ENCODE peak calls at places on chromosomes 6 and 20, in eight cellular contexts. One of them, this sample, is unnamed.

GRCh38 chr6:31652925-31653724 is 664 bp upstream of the BAG6 start:
- DNase-seq in fibroblast of mammary gland: no peak
- DNase-seq in stimulated activated naive CD8-positive, alpha-beta T cell treated with anti-CD3 and anti-CD28 coated beads, Interleukin-15, Interleukin-2, amounts not matched to agents 100 U/mL and 50 U/mL, for 24 hours: peak
- DNase-seq in CD4-positive, CD25-positive, alpha-beta regulatory T cell: no peak
- DNase-seq in epithelial cell of proximal tubule: peak
- DNase-seq in activated T-helper 1 cell treated with anti-CD3 and anti-CD28 coated beads, Interleukin-12 subunit alpha, Interleukin-12 subunit beta, Interleukin-2, Interleukin-4 antibody, amounts not matched to agents 30 ng/mL and 10 ng/mL and 1 ng/mL, durations not matched to agents 14 hours and 24 hours and 36 hours: peak
- DNase-seq in small intestine: peak
- DNase-seq in RPMI8226: peak
- DNase-seq in this sample: peak

GRCh38 chr6:32609731-32610640 is 20.3 kb upstream of the HLA-DRB1 start:
- DNase-seq in RPMI8226: peak
- DNase-seq in CD4-positive, CD25-positive, alpha-beta regulatory T cell: peak
- DNase-seq in stimulated activated naive CD8-positive, alpha-beta T cell treated with anti-CD3 and anti-CD28 coated beads, Interleukin-15, Interleukin-2, amounts not matched to agents 100 U/mL and 50 U/mL, for 24 hours: peak
- DNase-seq in epithelial cell of proximal tubule: peak
- DNase-seq in small intestine: peak
- DNase-seq in fibroblast of mammary gland: peak
- DNase-seq in activated T-helper 1 cell treated with anti-CD3 and anti-CD28 coated beads, Interleukin-12 subunit alpha, Interleukin-12 subunit beta, Interleukin-2, Interleukin-4 antibody, amounts not matched to agents 30 ng/mL and 10 ng/mL and 1 ng/mL, durations not matched to agents 14 hours and 24 hours and 36 hours: peak
- DNase-seq in this sample: no peak

GRCh38 chr6:41406821-41407787 is 71.7 kb downstream of the NCR2 start:
- DNase-seq in fibroblast of mammary gland: no peak
- DNase-seq in stimulated activated naive CD8-positive, alpha-beta T cell treated with anti-CD3 and anti-CD28 coated beads, Interleukin-15, Interleukin-2, amounts not matched to agents 100 U/mL and 50 U/mL, for 24 hours: no peak
- DNase-seq in RPMI8226: peak
- DNase-seq in epithelial cell of proximal tubule: no peak
- DNase-seq in CD4-positive, CD25-positive, alpha-beta regulatory T cell: no peak
- DNase-seq in activated T-helper 1 cell treated with anti-CD3 and anti-CD28 coated beads, Interleukin-12 subunit alpha, Interleukin-12 subunit beta, Interleukin-2, Interleukin-4 antibody, amounts not matched to agents 30 ng/mL and 10 ng/mL and 1 ng/mL, durations not matched to agents 14 hours and 24 hours and 36 hours: no peak
- DNase-seq in small intestine: no peak
- DNase-seq in this sample: no peak

GRCh38 chr6:132209351-132209750 is 191.9 kb downstream of the MOXD1 start:
- DNase-seq in stimulated activated naive CD8-positive, alpha-beta T cell treated with anti-CD3 and anti-CD28 coated beads, Interleukin-15, Interleukin-2, amounts not matched to agents 100 U/mL and 50 U/mL, for 24 hours: no peak
- DNase-seq in activated T-helper 1 cell treated with anti-CD3 and anti-CD28 coated beads, Interleukin-12 subunit alpha, Interleukin-12 subunit beta, Interleukin-2, Interleukin-4 antibody, amounts not matched to agents 30 ng/mL and 10 ng/mL and 1 ng/mL, durations not matched to agents 14 hours and 24 hours and 36 hours: no peak
- DNase-seq in RPMI8226: no peak
- DNase-seq in fibroblast of mammary gland: no peak
- DNase-seq in CD4-positive, CD25-positive, alpha-beta regulatory T cell: no peak
- DNase-seq in small intestine: no peak
- DNase-seq in epithelial cell of proximal tubule: peak
- DNase-seq in this sample: no peak

GRCh38 chr6:158605266-158605878 is 39.2 kb downstream of the DYNLT1 start:
- DNase-seq in activated T-helper 1 cell treated with anti-CD3 and anti-CD28 coated beads, Interleukin-12 subunit alpha, Interleukin-12 subunit beta, Interleukin-2, Interleukin-4 antibody, amounts not matched to agents 30 ng/mL and 10 ng/mL and 1 ng/mL, durations not matched to agents 14 hours and 24 hours and 36 hours: peak
- DNase-seq in stimulated activated naive CD8-positive, alpha-beta T cell treated with anti-CD3 and anti-CD28 coated beads, Interleukin-15, Interleukin-2, amounts not matched to agents 100 U/mL and 50 U/mL, for 24 hours: peak
- DNase-seq in small intestine: peak
- DNase-seq in CD4-positive, CD25-positive, alpha-beta regulatory T cell: peak
- DNase-seq in fibroblast of mammary gland: peak
- DNase-seq in RPMI8226: peak
- DNase-seq in epithelial cell of proximal tubule: peak
- DNase-seq in this sample: peak

GRCh38 chr6:7138111-7138510 is 30.4 kb downstream of the RREB1 start:
- DNase-seq in stimulated activated naive CD8-positive, alpha-beta T cell treated with anti-CD3 and anti-CD28 coated beads, Interleukin-15, Interleukin-2, amounts not matched to agents 100 U/mL and 50 U/mL, for 24 hours: no peak
- DNase-seq in fibroblast of mammary gland: no peak
- DNase-seq in RPMI8226: peak
- DNase-seq in epithelial cell of proximal tubule: no peak
- DNase-seq in activated T-helper 1 cell treated with anti-CD3 and anti-CD28 coated beads, Interleukin-12 subunit alpha, Interleukin-12 subunit beta, Interleukin-2, Interleukin-4 antibody, amounts not matched to agents 30 ng/mL and 10 ng/mL and 1 ng/mL, durations not matched to agents 14 hours and 24 hours and 36 hours: no peak
- DNase-seq in CD4-positive, CD25-positive, alpha-beta regulatory T cell: no peak
- DNase-seq in small intestine: no peak
- DNase-seq in this sample: no peak

GRCh38 chr20:20799913-20800312 is 87.5 kb upstream of the RALGAPA2 start:
- DNase-seq in CD4-positive, CD25-positive, alpha-beta regulatory T cell: no peak
- DNase-seq in fibroblast of mammary gland: no peak
- DNase-seq in epithelial cell of proximal tubule: no peak
- DNase-seq in RPMI8226: no peak
- DNase-seq in activated T-helper 1 cell treated with anti-CD3 and anti-CD28 coated beads, Interleukin-12 subunit alpha, Interleukin-12 subunit beta, Interleukin-2, Interleukin-4 antibody, amounts not matched to agents 30 ng/mL and 10 ng/mL and 1 ng/mL, durations not matched to agents 14 hours and 24 hours and 36 hours: no peak
- DNase-seq in stimulated activated naive CD8-positive, alpha-beta T cell treated with anti-CD3 and anti-CD28 coated beads, Interleukin-15, Interleukin-2, amounts not matched to agents 100 U/mL and 50 U/mL, for 24 hours: no peak
- DNase-seq in small intestine: no peak
- DNase-seq in this sample: no peak

GRCh38 chr6:47245745-47246371 is 63.8 kb downstream of the TNFRSF21 start:
- DNase-seq in fibroblast of mammary gland: peak
- DNase-seq in CD4-positive, CD25-positive, alpha-beta regulatory T cell: no peak
- DNase-seq in stimulated activated naive CD8-positive, alpha-beta T cell treated with anti-CD3 and anti-CD28 coated beads, Interleukin-15, Interleukin-2, amounts not matched to agents 100 U/mL and 50 U/mL, for 24 hours: no peak
- DNase-seq in RPMI8226: peak
- DNase-seq in epithelial cell of proximal tubule: no peak
- DNase-seq in activated T-helper 1 cell treated with anti-CD3 and anti-CD28 coated beads, Interleukin-12 subunit alpha, Interleukin-12 subunit beta, Interleukin-2, Interleukin-4 antibody, amounts not matched to agents 30 ng/mL and 10 ng/mL and 1 ng/mL, durations not matched to agents 14 hours and 24 hours and 36 hours: no peak
- DNase-seq in small intestine: no peak
- DNase-seq in this sample: no peak

GRCh38 chr6:4253604-4254211 is 118.3 kb upstream of the ECI2 start:
- DNase-seq in fibroblast of mammary gland: peak
- DNase-seq in epithelial cell of proximal tubule: peak
- DNase-seq in RPMI8226: peak
- DNase-seq in small intestine: peak
- DNase-seq in CD4-positive, CD25-positive, alpha-beta regulatory T cell: no peak
- DNase-seq in activated T-helper 1 cell treated with anti-CD3 and anti-CD28 coated beads, Interleukin-12 subunit alpha, Interleukin-12 subunit beta, Interleukin-2, Interleukin-4 antibody, amounts not matched to agents 30 ng/mL and 10 ng/mL and 1 ng/mL, durations not matched to agents 14 hours and 24 hours and 36 hours: no peak
- DNase-seq in stimulated activated naive CD8-positive, alpha-beta T cell treated with anti-CD3 and anti-CD28 coated beads, Interleukin-15, Interleukin-2, amounts not matched to agents 100 U/mL and 50 U/mL, for 24 hours: no peak
- DNase-seq in this sample: no peak

GRCh38 chr6:24621626-24622360 is 24.2 kb downstream of the KIAA0319 start:
- DNase-seq in activated T-helper 1 cell treated with anti-CD3 and anti-CD28 coated beads, Interleukin-12 subunit alpha, Interleukin-12 subunit beta, Interleukin-2, Interleukin-4 antibody, amounts not matched to agents 30 ng/mL and 10 ng/mL and 1 ng/mL, durations not matched to agents 14 hours and 24 hours and 36 hours: no peak
- DNase-seq in stimulated activated naive CD8-positive, alpha-beta T cell treated with anti-CD3 and anti-CD28 coated beads, Interleukin-15, Interleukin-2, amounts not matched to agents 100 U/mL and 50 U/mL, for 24 hours: no peak
- DNase-seq in CD4-positive, CD25-positive, alpha-beta regulatory T cell: no peak
- DNase-seq in fibroblast of mammary gland: no peak
- DNase-seq in RPMI8226: no peak
- DNase-seq in small intestine: no peak
- DNase-seq in epithelial cell of proximal tubule: no peak
- DNase-seq in this sample: no peak

GRCh38 chr6:72382602-72383529 is 239.0 kb upstream of the KCNQ5 start:
- DNase-seq in activated T-helper 1 cell treated with anti-CD3 and anti-CD28 coated beads, Interleukin-12 subunit alpha, Interleukin-12 subunit beta, Interleukin-2, Interleukin-4 antibody, amounts not matched to agents 30 ng/mL and 10 ng/mL and 1 ng/mL, durations not matched to agents 14 hours and 24 hours and 36 hours: no peak
- DNase-seq in RPMI8226: peak
- DNase-seq in stimulated activated naive CD8-positive, alpha-beta T cell treated with anti-CD3 and anti-CD28 coated beads, Interleukin-15, Interleukin-2, amounts not matched to agents 100 U/mL and 50 U/mL, for 24 hours: no peak
- DNase-seq in small intestine: no peak
- DNase-seq in CD4-positive, CD25-positive, alpha-beta regulatory T cell: no peak
- DNase-seq in fibroblast of mammary gland: no peak
- DNase-seq in epithelial cell of proximal tubule: no peak
- DNase-seq in this sample: no peak

GRCh38 chr20:50545123-50545522 is 34.9 kb downstream of the PTPN1 start:
- DNase-seq in fibroblast of mammary gland: no peak
- DNase-seq in small intestine: no peak
- DNase-seq in CD4-positive, CD25-positive, alpha-beta regulatory T cell: no peak
- DNase-seq in stimulated activated naive CD8-positive, alpha-beta T cell treated with anti-CD3 and anti-CD28 coated beads, Interleukin-15, Interleukin-2, amounts not matched to agents 100 U/mL and 50 U/mL, for 24 hours: no peak
- DNase-seq in activated T-helper 1 cell treated with anti-CD3 and anti-CD28 coated beads, Interleukin-12 subunit alpha, Interleukin-12 subunit beta, Interleukin-2, Interleukin-4 antibody, amounts not matched to agents 30 ng/mL and 10 ng/mL and 1 ng/mL, durations not matched to agents 14 hours and 24 hours and 36 hours: no peak
- DNase-seq in epithelial cell of proximal tubule: no peak
- DNase-seq in RPMI8226: no peak
- DNase-seq in this sample: no peak

GRCh38 chr20:59157961-59158541 is 5.6 kb upstream of the ZNF831 start:
- DNase-seq in CD4-positive, CD25-positive, alpha-beta regulatory T cell: no peak
- DNase-seq in RPMI8226: no peak
- DNase-seq in small intestine: no peak
- DNase-seq in stimulated activated naive CD8-positive, alpha-beta T cell treated with anti-CD3 and anti-CD28 coated beads, Interleukin-15, Interleukin-2, amounts not matched to agents 100 U/mL and 50 U/mL, for 24 hours: no peak
- DNase-seq in activated T-helper 1 cell treated with anti-CD3 and anti-CD28 coated beads, Interleukin-12 subunit alpha, Interleukin-12 subunit beta, Interleukin-2, Interleukin-4 antibody, amounts not matched to agents 30 ng/mL and 10 ng/mL and 1 ng/mL, durations not matched to agents 14 hours and 24 hours and 36 hours: no peak
- DNase-seq in fibroblast of mammary gland: no peak
- DNase-seq in epithelial cell of proximal tubule: no peak
- DNase-seq in this sample: no peak

GRCh38 chr6:5151955-5152401 is 66.8 kb downstream of the PPP1R3G start:
- DNase-seq in small intestine: no peak
- DNase-seq in activated T-helper 1 cell treated with anti-CD3 and anti-CD28 coated beads, Interleukin-12 subunit alpha, Interleukin-12 subunit beta, Interleukin-2, Interleukin-4 antibody, amounts not matched to agents 30 ng/mL and 10 ng/mL and 1 ng/mL, durations not matched to agents 14 hours and 24 hours and 36 hours: no peak
- DNase-seq in stimulated activated naive CD8-positive, alpha-beta T cell treated with anti-CD3 and anti-CD28 coated beads, Interleukin-15, Interleukin-2, amounts not matched to agents 100 U/mL and 50 U/mL, for 24 hours: no peak
- DNase-seq in CD4-positive, CD25-positive, alpha-beta regulatory T cell: no peak
- DNase-seq in epithelial cell of proximal tubule: no peak
- DNase-seq in RPMI8226: no peak
- DNase-seq in fibroblast of mammary gland: peak
- DNase-seq in this sample: no peak

GRCh38 chr6:74137910-74138309 is 441.9 kb downstream of the CD109 start:
- DNase-seq in RPMI8226: no peak
- DNase-seq in activated T-helper 1 cell treated with anti-CD3 and anti-CD28 coated beads, Interleukin-12 subunit alpha, Interleukin-12 subunit beta, Interleukin-2, Interleukin-4 antibody, amounts not matched to agents 30 ng/mL and 10 ng/mL and 1 ng/mL, durations not matched to agents 14 hours and 24 hours and 36 hours: no peak
- DNase-seq in epithelial cell of proximal tubule: peak
- DNase-seq in small intestine: no peak
- DNase-seq in fibroblast of mammary gland: peak
- DNase-seq in CD4-positive, CD25-positive, alpha-beta regulatory T cell: no peak
- DNase-seq in stimulated activated naive CD8-positive, alpha-beta T cell treated with anti-CD3 and anti-CD28 coated beads, Interleukin-15, Interleukin-2, amounts not matched to agents 100 U/mL and 50 U/mL, for 24 hours: no peak
- DNase-seq in this sample: no peak

This sample was measured in endothelial cell.